ENCODE peak calls at places on chromosomes 3 and 15, in four cellular contexts. U is foreskin fibroblast, K is HL-60, W is cardiac fibroblast. H is an unnamed sample.

GRCh38 chr15:88717342-88718017 is 78.7 kb downstream of the ISG20 start:
- DNase-seq in U (no peak), K (no peak), W (no peak), H (no peak)

GRCh38 chr3:107882881-107883280 is 207.9 kb downstream of the CD47 start:
- DNase-seq in U (no peak), K (no peak), W (no peak), H (no peak)

GRCh38 chr15:64096486-64097431 is 977 bp downstream of the SNX1 start:
- DNase-seq in U (peak), K (no peak), W (peak), H (no peak)

GRCh38 chr3:23701711-23702110 is 104.0 kb upstream of the UBE2E1 start:
- DNase-seq in U (no peak), K (no peak), W (no peak), H (no peak)

GRCh38 chr3:150072576-150072975 is 101.9 kb upstream of the PFN2 start:
- DNase-seq in U (no peak), K (no peak), W (no peak), H (no peak)

GRCh38 chr15:90994059-90994416 is 297 bp downstream of the PRC1 start:
- DNase-seq in U (no peak), K (no peak), W (no peak), H (no peak)

GRCh38 chr3:47028667-47029066 is 49.2 kb downstream of the NBEAL2 start:
- DNase-seq in U (no peak), K (no peak), W (no peak), H (no peak)

GRCh38 chr3:183815565-183815943 is 9.8 kb downstream of the MAP6D1 start:
- DNase-seq in U (no peak), K (no peak), W (no peak), H (no peak)

GRCh38 chr3:129577925-129578742 is 28.3 kb downstream of the PLXND1 start:
- DNase-seq in U (no peak), K (peak), W (no peak), H (no peak)

GRCh38 chr3:129121792-129122696 is at the start of gene RAB43:
- DNase-seq in U (peak), K (peak), W (peak), H (no peak)

GRCh38 chr3:10622456-10622855 is 117.1 kb upstream of the ATP2B2 start:
- DNase-seq in U (no peak), K (no peak), W (no peak), H (no peak)

GRCh38 chr3:8997151-8997550 is 33.9 kb upstream of the RAD18 start:
- DNase-seq in U (no peak), K (no peak), W (no peak), H (no peak)

GRCh38 chr15:20341901-20342605 is 199.5 kb downstream of the GOLGA6L6 start:
- DNase-seq in U (no peak), K (no peak), W (no peak), H (no peak)

GRCh38 chr15:69038508-69038907 is 24.0 kb downstream of the NOX5 start:
- DNase-seq in U (no peak), K (no peak), W (no peak), H (no peak)

GRCh38 chr3:58009749-58010535 is 1.7 kb downstream of the FLNB start:
- DNase-seq in U (no peak), K (no peak), W (no peak), H (no peak)

GRCh38 chr15:57377478-57377847 is 1.2 kb downstream of the CGNL1 start:
- DNase-seq in U (no peak), K (no peak), W (no peak), H (no peak)

GRCh38 chr3:186869253-186870235 is 27.0 kb downstream of the ADIPOQ start:
- DNase-seq in U (no peak), K (no peak), W (peak), H (no peak)

GRCh38 chr3:194686816-194687637 is 1.3 kb downstream of the FAM43A start:
- DNase-seq in U (peak), K (no peak), W (peak), H (no peak)

GRCh38 chr15:64694816-64695215 is 80.6 kb downstream of the RBPMS2 start:
- DNase-seq in U (no peak), K (no peak), W (no peak), H (no peak)

GRCh38 chr3:179720196-179720595 is 67.4 kb downstream of the USP13 start:
- DNase-seq in U (no peak), K (no peak), W (no peak), H (no peak)

GRCh38 chr3:67048067-67048715 is 50.1 kb downstream of the KBTBD8 start:
- DNase-seq in U (no peak), K (no peak), W (no peak), H (no peak)

GRCh38 chr3:46707601-46708011 is 6.4 kb downstream of the TMIE start:
- DNase-seq in U (no peak), K (no peak), W (no peak), H (no peak)

GRCh38 chr3:106317141-106318055 is 448.6 kb upstream of the CBLB start:
- DNase-seq in U (no peak), K (no peak), W (no peak), H (no peak)

GRCh38 chr3:139541898-139542288 is 2.4 kb upstream of the RBP1 start:
- DNase-seq in U (no peak), K (no peak), W (no peak), H (no peak)

GRCh38 chr15:42137461-42138261 is 18.8 kb downstream of the PLA2G4F start:
- DNase-seq in U (peak), K (no peak), W (peak), H (no peak)

GRCh38 chr3:143170676-143171075 is 51.1 kb downstream of the CHST2 start:
- DNase-seq in U (peak), K (no peak), W (peak), H (no peak)

GRCh38 chr3:46454606-46455005 is 10.1 kb downstream of the LTF start:
- DNase-seq in U (no peak), K (no peak), W (no peak), H (no peak)

GRCh38 chr15:31296304-31297220 is 30.1 kb upstream of the KLF13 start:
- DNase-seq in U (no peak), K (no peak), W (no peak), H (no peak)

GRCh38 chr15:33700695-33701303 is 267.5 kb upstream of the CHRM5 start:
- DNase-seq in U (peak), K (peak), W (peak), H (peak)
- H3K4me3 ChIP-seq in U (no peak), K (no peak), W (no peak), H (no peak)

GRCh38 chr3:65915477-65915876 is 123.2 kb downstream of the MAGI1 start:
- DNase-seq in U (no peak), K (no peak), W (no peak), H (no peak)

GRCh38 chr3:65912647-65913046 is 126.1 kb downstream of the MAGI1 start:
- DNase-seq in U (no peak), K (no peak), W (no peak), H (no peak)

GRCh38 chr3:65914032-65914739 is 124.5 kb downstream of the MAGI1 start:
- DNase-seq in U (peak), K (no peak), W (peak), H (no peak)

GRCh38 chr3:65919841-65920240 is 118.9 kb downstream of the MAGI1 start:
- DNase-seq in U (no peak), K (no peak), W (peak), H (no peak)

GRCh38 chr3:65914740-65915366 is 123.9 kb downstream of the MAGI1 start:
- DNase-seq in U (peak), K (no peak), W (peak), H (no peak)
- TF ChIP-seq CTCF in U (no peak), K (no peak), W (no peak), H (no peak)

GRCh38 chr3:127731546-127731945 is 58.8 kb downstream of the ABTB1 start:
- DNase-seq in U (no peak), K (no peak), W (no peak), H (no peak)

GRCh38 chr3:127730666-127731294 is 58.0 kb downstream of the ABTB1 start:
- DNase-seq in U (no peak), K (no peak), W (peak), H (no peak)

GRCh38 chr3:127732879-127733350 is 60.2 kb downstream of the ABTB1 start:
- DNase-seq in U (no peak), K (no peak), W (no peak), H (no peak)

GRCh38 chr3:127733781-127734180 is 61.0 kb downstream of the ABTB1 start:
- DNase-seq in U (no peak), K (no peak), W (no peak), H (no peak)

GRCh38 chr3:127732303-127732702 is 59.6 kb downstream of the ABTB1 start:
- DNase-seq in U (no peak), K (no peak), W (no peak), H (no peak)
- H3K4me3 ChIP-seq in U (no peak), K (no peak), W (no peak), H (no peak)

DNA sequence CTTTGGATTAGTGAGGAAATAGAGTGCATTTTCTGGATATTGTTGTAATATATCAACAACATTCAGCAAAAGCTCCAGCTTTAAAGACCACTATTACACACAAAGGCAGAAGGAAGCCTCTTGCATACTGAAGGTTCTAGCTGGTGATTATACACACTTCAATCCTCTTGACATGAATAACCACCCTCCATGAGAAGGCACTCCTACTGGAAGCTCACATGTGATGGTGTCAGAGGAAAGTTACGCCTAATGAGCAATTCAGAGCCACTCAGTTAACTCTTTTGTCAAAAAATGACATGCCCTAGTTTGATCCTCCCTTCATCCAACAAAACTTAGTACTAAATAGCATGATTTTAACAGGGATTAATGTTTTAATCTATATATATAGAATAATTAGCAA is 124.6 kb upstream of the LYSMD4 start:
- DNase-seq in U (no peak), K (no peak), W (no peak), H (no peak)
- TF ChIP-seq CTCF in U (no peak), K (no peak), W (no peak), H (no peak)

GRCh38 chr15:80155001-80155377 is 2.2 kb downstream of the FAH start:
- DNase-seq in U (no peak), K (no peak), W (no peak), H (no peak)
- H3K4me3 ChIP-seq in U (no peak), K (no peak), W (no peak), H (no peak)

GRCh38 chr3:65170357-65171090 is 482.7 kb upstream of the ADAMTS9 start:
- DNase-seq in U (peak), K (no peak), W (peak), H (peak)
- TF ChIP-seq CTCF in U (peak), K (no peak), W (peak), H (peak)

DNA sequence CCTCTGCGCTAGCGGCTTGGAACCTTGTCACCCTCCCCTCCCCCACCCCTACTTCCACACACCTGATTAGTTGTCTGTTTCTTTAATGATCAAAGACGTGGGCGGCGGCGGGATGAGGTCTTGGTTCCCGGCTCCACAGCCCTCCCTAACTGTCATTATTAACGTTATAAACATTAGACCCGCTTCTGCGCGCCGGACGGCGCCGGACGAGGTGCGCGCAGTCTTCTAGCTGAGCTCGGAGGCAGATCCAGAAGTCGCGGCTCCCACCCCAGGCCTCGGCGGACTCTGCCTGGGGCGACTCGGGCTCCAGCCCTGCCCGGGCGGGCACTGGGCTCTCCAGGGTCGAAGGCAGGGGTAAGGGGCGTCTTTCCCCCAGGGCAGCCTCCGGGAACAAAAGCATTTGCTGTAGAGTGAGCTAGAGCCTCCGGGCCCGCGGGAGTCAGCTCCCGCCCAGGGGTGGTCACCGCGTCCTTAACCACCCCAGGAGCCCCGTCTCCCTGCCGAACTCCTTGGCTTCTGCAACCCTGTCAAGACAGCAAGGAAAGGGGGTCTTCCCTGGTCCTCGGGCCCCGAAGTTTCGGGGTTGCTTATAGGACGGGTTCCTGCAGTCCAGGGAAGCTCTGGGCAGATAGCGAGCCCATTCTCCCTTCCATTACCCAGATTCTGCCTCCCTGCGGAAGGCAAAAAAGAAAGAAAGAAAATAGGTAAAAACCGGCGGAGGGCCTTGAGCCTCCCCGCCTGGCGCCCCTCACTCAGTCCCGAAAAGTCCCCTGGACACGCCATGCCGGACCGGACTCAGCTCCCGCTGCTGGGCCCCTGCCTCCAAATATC is 2.2 kb upstream of the ISLR2 start:
- DNase-seq in U (peak), K (no peak), W (peak), H (no peak)
- H3K4me3 ChIP-seq in U (peak), K (no peak), W (peak), H (peak)